ENCODE peak calls at places on chromosomes 12 and 14, in six cellular contexts. T is HCT116, Z is sigmoid colon, H is IMR-90, F is tibial nerve, P is NB4. R is an unnamed sample.

GRCh38 chr12:10940389-10940788 is 1.3 kb upstream of the TAS2R14 start:
- DNase-seq in T (no peak), Z (no peak), H (peak; percentile 87), F (no peak), P (no peak), R (peak; percentile 21)

GRCh38 chr14:88029500-88029899 is 24.6 kb downstream of the GPR65 start:
- DNase-seq in T (no peak), Z (no peak), H (no peak), F (no peak), P (no peak), R (no peak)

GRCh38 chr12:14959916-14960315 is 1.5 kb downstream of the ARHGDIB start:
- DNase-seq in T (no peak), Z (no peak), H (no peak), F (no peak), P (no peak), R (no peak)

GRCh38 chr12:109482894-109483293 is 5.5 kb downstream of the UBE3B start:
- DNase-seq in T (no peak), Z (no peak), H (no peak), F (no peak), P (no peak), R (no peak)

GRCh38 chr12:9700606-9700956 is 31.1 kb downstream of the CLEC2D start:
- DNase-seq in T (no peak), Z (no peak), H (no peak), F (no peak), P (no peak), R (no peak)

GRCh38 chr14:95597784-95598204 is 62.9 kb downstream of the GLRX5 start:
- DNase-seq in T (no peak), Z (no peak), H (peak; percentile 43), F (no peak), P (no peak), R (no peak)

GRCh38 chr14:31881531-31882310 is 195.4 kb upstream of the ARHGAP5 start:
- DNase-seq in T (no peak), Z (no peak), H (peak; percentile 28), F (no peak), P (no peak), R (no peak)

GRCh38 chr12:93786669-93787397 is 109.7 kb downstream of the CRADD start:
- DNase-seq in T (no peak), Z (no peak), H (no peak), F (no peak), P (no peak), R (no peak)

GRCh38 chr12:20508362-20508761 is 140.0 kb downstream of the PDE3A start:
- DNase-seq in T (no peak), Z (no peak), H (peak; percentile 75), F (no peak), P (no peak), R (no peak)

GRCh38 chr12:53267309-53268008 is 640 bp upstream of the ESPL1 start:
- DNase-seq in T (no peak), Z (no peak), H (no peak), F (no peak), P (peak; percentile 50), R (no peak)

GRCh38 chr12:53265783-53266182 is 2.3 kb upstream of the ESPL1 start:
- DNase-seq in T (no peak), Z (no peak), H (no peak), F (no peak), P (no peak), R (no peak)

GRCh38 chr12:53268637-53269562 is 801 bp downstream of the ESPL1 start:
- DNase-seq in T (no peak), Z (no peak), H (no peak), F (no peak), P (no peak), R (no peak)

GRCh38 chr12:53268009-53268636 is at the start of gene ESPL1:
- DNase-seq in T (peak; percentile 38), Z (peak; percentile 86), H (peak; percentile 75), F (peak; percentile 28), P (peak; percentile 94), R (peak; percentile 78)
- TF ChIP-seq POLR2A in T (no peak), Z (no peak), H (peak; percentile 45), F (no peak), P (peak; percentile 43), R (peak; percentile 53)

GRCh38 chr14:64549805-64550538 is at the start of gene PPP1R36:
- DNase-seq in T (no peak), Z (peak; percentile 70), H (no peak), F (no peak), P (peak; percentile 74), R (no peak)
- TF ChIP-seq POLR2A in T (no peak), Z (no peak), H (no peak), F (no peak), P (no peak), R (no peak)

GRCh38 chr14:105398044-105398725 is at the start of gene TEX22:
- DNase-seq in T (peak; percentile 31), Z (peak; percentile 94), H (peak; percentile 64), F (peak; percentile 82), P (peak; percentile 92), R (peak; percentile 82)
- TF ChIP-seq POLR2A in T (peak; percentile 75), Z (peak; percentile 65), H (peak; percentile 72), F (peak; percentile 32), P (peak; percentile 70), R (peak; percentile 46)

GRCh38 chr12:124972211-124972610 is 16.7 kb downstream of the DHX37 start:
- DNase-seq in T (no peak), Z (no peak), H (no peak), F (no peak), P (no peak), R (no peak)
- TF ChIP-seq POLR2A in T (no peak), Z (no peak), H (no peak), F (no peak), P (no peak), R (no peak)

DNA sequence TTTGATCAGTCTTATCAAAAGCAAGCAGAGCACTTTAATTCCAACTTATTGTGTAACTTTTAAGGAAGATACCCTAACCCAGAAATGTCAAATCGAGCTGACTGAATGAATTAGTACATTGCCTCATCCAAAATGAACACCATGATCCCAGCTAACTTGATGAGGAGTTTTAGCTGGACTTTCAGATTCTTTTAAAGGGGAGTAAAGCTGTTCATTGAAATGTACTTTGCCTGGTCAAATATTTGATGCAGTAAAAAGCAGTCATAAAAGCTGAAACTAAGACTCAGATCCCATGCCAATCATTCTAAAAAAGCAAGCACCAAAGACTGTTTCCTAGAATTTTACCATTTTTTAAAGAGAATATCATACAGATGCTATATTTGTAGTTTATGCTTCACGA is 114.1 kb downstream of the FSCB start:
- DNase-seq in T (no peak), Z (no peak), H (no peak), F (no peak), P (no peak), R (no peak)
- TF ChIP-seq POLR2A in T (no peak), Z (no peak), H (no peak), F (no peak), P (no peak), R (no peak)

GRCh38 chr12:49740930-49741881 is at the start of gene TMBIM6:
- DNase-seq in T (peak; percentile 100), Z (peak; percentile 100), H (peak; percentile 100), F (peak; percentile 98), P (peak; percentile 100), R (peak; percentile 86)

GRCh38 chr12:49744363-49744885 is 3.1 kb downstream of the TMBIM6 start:
- DNase-seq in T (no peak), Z (no peak), H (no peak), F (no peak), P (no peak), R (no peak)

DNA sequence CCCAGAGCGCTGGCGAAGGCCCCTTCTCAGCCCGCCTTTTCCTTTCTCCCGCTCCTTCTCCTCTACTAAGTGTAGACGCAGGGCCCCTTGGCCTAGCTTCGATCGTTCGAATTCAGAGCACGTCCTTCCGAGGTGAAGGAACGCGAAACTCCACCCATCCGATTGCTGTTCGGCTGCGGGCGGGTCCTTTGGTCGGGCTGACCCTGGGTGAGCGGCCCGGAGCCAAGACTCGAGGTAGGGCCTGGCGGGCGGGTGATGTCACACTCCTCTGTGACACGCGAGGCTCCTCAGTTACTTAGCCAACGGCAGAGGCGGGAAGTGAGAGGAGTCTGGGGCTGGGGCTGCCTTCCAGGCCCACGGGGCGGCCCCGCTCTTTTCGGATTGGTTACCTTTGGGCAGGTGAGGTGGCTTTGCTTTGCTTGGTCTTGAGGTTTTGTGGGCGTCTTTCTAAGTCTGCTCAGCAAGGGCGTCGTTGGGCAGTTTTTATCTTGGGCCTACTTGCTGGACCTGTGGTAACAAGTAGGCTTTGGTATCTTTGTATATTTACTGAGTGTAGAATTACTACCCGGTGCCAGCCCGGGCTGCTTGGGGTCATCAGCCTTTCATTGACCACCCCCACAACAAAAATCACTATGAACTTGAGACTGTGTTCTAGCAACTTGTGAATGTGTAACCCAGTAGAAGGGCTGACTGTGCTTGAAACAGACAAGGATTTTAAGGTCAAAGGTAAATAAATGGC is 694 bp downstream of the TMBIM6 start:
- DNase-seq in T (peak; percentile 59), Z (peak; percentile 93), H (peak; percentile 86), F (peak; percentile 65), P (peak; percentile 93), R (peak; percentile 57)
- TF ChIP-seq POLR2A in T (no peak), Z (no peak), H (peak; percentile 70), F (no peak), P (no peak), R (peak; percentile 7)

GRCh38 chr12:26156201-26156871 is 31.5 kb upstream of the BHLHE41 start:
- DNase-seq in T (no peak), Z (no peak), H (no peak), F (no peak), P (peak; percentile 31), R (no peak)
- TF ChIP-seq POLR2A in T (no peak), Z (no peak), H (no peak), F (no peak), P (no peak), R (no peak)

DNA sequence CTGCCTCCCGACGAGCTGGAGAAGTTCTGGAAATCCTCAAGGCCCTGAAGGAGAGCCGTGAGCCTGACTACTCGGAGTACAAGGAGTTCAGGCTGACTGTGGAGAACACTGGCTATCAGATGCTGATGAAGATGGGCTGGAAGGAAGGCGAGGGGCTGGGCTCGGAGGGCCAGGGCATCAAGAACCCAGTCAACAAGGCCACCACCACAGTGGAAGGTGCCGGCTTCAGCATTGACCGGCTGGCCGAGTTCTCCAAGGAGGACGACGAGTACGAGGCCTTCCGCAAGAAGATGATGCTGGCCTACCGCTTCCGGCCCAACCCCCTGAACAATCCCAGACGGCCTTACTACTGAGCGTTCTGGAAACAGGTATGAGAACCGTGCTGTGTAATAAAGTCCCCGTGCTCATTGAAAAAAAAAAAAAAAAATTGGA is 366.1 kb upstream of the ATXN7L3B start:
- DNase-seq in T (no peak), Z (peak; percentile 53), H (no peak), F (no peak), P (no peak), R (no peak)
- TF ChIP-seq POLR2A in T (no peak), Z (no peak), H (no peak), F (no peak), P (no peak), R (no peak)

GRCh38 chr14:24430682-24431568 is 1.2 kb downstream of the KHNYN start:
- DNase-seq in T (no peak), Z (no peak), H (peak; percentile 59), F (no peak), P (peak; percentile 48), R (no peak)
- TF ChIP-seq POLR2A in T (no peak), Z (no peak), H (no peak), F (no peak), P (no peak), R (no peak)